ENCODE peak calls at places on chromosome 16, in nine cellular contexts. E, H, V, S, D, K, Y, W and O are unnamed samples.

GRCh38 chr16:47916266-47916665 is 239.5 kb downstream of the ABCC12 start:
- DNase-seq in E (no peak), H (no peak), V (no peak), S (no peak), D (no peak), K (no peak), Y (no peak), W (no peak), O (no peak)

GRCh38 chr16:24013054-24013636 is 177.4 kb downstream of the PRKCB start:
- DNase-seq in E (no peak), H (no peak), V (no peak), S (no peak), D (no peak), K (no peak), Y (no peak), W (no peak), O (no peak)

GRCh38 chr16:55655709-55656694 is at the start of gene SLC6A2:
- DNase-seq in E (peak; percentile 29), H (no peak), V (no peak), S (no peak), D (no peak), K (no peak), Y (peak; percentile 77), W (no peak), O (peak; percentile 97)

GRCh38 chr16:81632392-81633146 is 146.5 kb upstream of the PLCG2 start:
- DNase-seq in E (no peak), H (no peak), V (no peak), S (peak; percentile 60), D (no peak), K (peak; percentile 27), Y (no peak), W (no peak), O (no peak)

GRCh38 chr16:84062734-84063640 is 20.4 kb upstream of the SLC38A8 start:
- DNase-seq in E (peak; percentile 64), H (peak; percentile 84), V (no peak), S (peak; percentile 82), D (peak; percentile 89), K (peak; percentile 86), Y (peak; percentile 92), W (peak; percentile 36), O (peak; percentile 82)

GRCh38 chr16:84087461-84088151 is 29.1 kb downstream of the MBTPS1 start:
- DNase-seq in E (no peak), H (no peak), V (no peak), S (no peak), D (no peak), K (no peak), Y (no peak), W (no peak), O (no peak)

GRCh38 chr16:2822158-2822495 is 5.1 kb downstream of the PRSS21 start:
- DNase-seq in E (no peak), H (peak; percentile 14), V (no peak), S (no peak), D (no peak), K (no peak), Y (no peak), W (no peak), O (no peak)

GRCh38 chr16:55370762-55371482 is 46.9 kb downstream of the IRX6 start:
- DNase-seq in E (peak; percentile 42), H (peak; percentile 73), V (no peak), S (peak; percentile 9), D (peak; percentile 80), K (peak; percentile 45), Y (peak; percentile 84), W (peak; percentile 13), O (peak; percentile 75)

GRCh38 chr16:74698220-74698619 is 2.4 kb downstream of the MLKL start:
- DNase-seq in E (peak; percentile 16), H (no peak), V (no peak), S (no peak), D (no peak), K (no peak), Y (no peak), W (no peak), O (no peak)

GRCh38 chr16:57029161-57030160 is 40.1 kb downstream of the NLRC5 start:
- DNase-seq in E (peak; percentile 60), H (no peak), V (no peak), S (no peak), D (no peak), K (peak; percentile 33), Y (no peak), W (no peak), O (no peak)

GRCh38 chr16:26830716-26831115 is 236.0 kb upstream of the C16orf82 start:
- DNase-seq in E (no peak), H (no peak), V (no peak), S (no peak), D (no peak), K (no peak), Y (no peak), W (no peak), O (no peak)

GRCh38 chr16:72012607-72013006 is 4.1 kb downstream of the DHODH start:
- DNase-seq in E (no peak), H (peak; percentile 34), V (no peak), S (no peak), D (no peak), K (no peak), Y (no peak), W (no peak), O (no peak)

GRCh38 chr16:55482056-55482455 is 3.1 kb downstream of the MMP2 start:
- DNase-seq in E (peak; percentile 62), H (no peak), V (no peak), S (no peak), D (no peak), K (no peak), Y (no peak), W (no peak), O (no peak)

DNA sequence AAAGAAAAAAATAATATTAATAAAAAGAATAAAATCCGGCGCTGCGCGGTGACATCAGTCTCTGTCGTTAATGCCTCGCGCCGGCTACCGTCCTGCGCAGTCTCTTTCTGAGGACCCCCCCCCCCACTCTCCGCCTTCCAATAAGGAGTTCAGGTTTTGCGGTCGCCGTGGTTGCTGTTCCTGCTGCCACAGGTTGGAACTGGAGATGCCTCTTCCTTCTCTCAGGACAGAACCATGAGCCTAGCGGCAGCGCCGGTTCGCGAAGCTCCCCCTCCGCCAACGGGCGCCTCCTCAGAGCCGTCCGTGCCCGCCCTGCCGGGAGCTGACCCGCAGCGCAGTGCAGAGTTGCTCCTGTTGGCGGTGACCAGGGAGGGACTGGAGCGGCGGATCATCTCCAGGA is 2093.4 kb downstream of the TP53TG3F start:
- DNase-seq in E (no peak), H (no peak), V (no peak), S (no peak), D (no peak), K (no peak), Y (no peak), W (no peak), O (no peak)
- H3K4me3 ChIP-seq in E (no peak overlapping the region), H (no peak overlapping the region), V (no peak overlapping the region), S (no peak overlapping the region), D (no peak overlapping the region), K (no peak overlapping the region), Y (no peak overlapping the region), W (no peak overlapping the region), O (no peak overlapping the region)

GRCh38 chr16:11612110-11612981 is 25.6 kb upstream of the LITAF start:
- DNase-seq in E (peak; percentile 76), H (no peak), V (no peak), S (no peak), D (peak; percentile 90), K (no peak), Y (peak; percentile 51), W (no peak), O (no peak)
- H3K4me1 ChIP-seq in E (peaks cover 42% of the 10 kb centered on the region), H (no peaks in the 10 kb centered on the region), V (no peaks in the 10 kb centered on the region), S (peaks cover 36% of the 10 kb centered on the region), D (peaks cover 36% of the 10 kb centered on the region), K (peaks cover 10% of the 10 kb centered on the region), Y (peaks cover 19% of the 10 kb centered on the region), W (peaks cover 3% of the 10 kb centered on the region), O (no peaks in the 10 kb centered on the region)

DNA sequence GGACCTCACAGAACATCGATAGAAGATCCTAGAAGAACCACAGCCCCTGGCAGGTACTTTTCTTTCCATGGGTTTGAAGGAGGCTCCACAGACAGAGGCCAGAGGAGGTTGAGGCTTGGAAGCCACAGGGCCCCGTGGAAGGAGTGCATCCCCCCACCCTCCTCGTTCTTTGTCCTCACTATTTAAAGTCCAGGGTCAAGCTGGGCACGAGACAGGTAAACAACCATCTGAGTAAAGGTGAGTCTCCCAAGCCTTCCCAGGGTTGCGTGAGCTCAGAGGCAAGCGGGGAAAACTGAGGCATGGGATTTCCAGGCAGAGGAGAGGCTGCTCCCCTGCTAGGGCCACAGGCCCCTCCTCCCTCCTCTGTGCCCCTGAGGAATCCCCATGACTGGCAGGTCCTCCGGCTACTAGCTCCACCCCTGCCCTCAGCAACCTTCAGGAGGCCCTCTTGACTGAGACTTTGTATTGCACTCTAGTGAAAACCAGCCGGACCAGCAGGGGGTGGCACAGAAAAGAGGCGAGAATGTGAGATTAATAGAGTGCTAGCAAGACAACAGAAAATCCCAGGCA is 927 bp upstream of the SULT1A2 start:
- DNase-seq in E (no peak), H (no peak), V (no peak), S (no peak), D (peak; percentile 84), K (no peak), Y (peak; percentile 78), W (no peak), O (no peak)
- TF ChIP-seq CTCF in E (no peak), H (no peak), V (no peak), S (no peak), D (peak; percentile 19), K (no peak), Y (no peak), W (no peak), O (no peak)

DNA sequence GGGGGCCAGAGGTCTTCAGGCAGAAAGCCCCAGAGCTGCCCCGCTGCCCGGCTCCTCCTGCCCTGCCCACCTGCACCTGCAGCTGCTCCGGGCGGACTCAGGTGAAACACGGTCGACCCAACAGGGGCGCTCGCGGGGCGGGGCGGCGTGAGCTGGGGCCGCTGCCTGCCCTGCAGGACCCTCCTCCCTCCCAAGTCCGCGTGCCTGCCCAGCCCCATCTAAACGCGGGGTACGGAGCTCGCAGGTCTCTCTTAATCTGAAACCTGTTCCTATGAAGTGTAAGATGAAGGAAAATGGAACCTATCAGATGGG is 28.1 kb downstream of the GNPTG start:
- DNase-seq in E (no peak), H (no peak), V (no peak), S (peak; percentile 33), D (no peak), K (no peak), Y (peak; percentile 83), W (no peak), O (no peak)
- H3K4me3 ChIP-seq in E (peak overlapping the region; percentile 47), H (peak overlapping the region; percentile 54), V (peak overlapping the region; percentile 50), S (peak overlapping the region; percentile 70), D (peak overlapping the region; percentile 14), K (peak overlapping the region; percentile 44), Y (peak overlapping the region; percentile 86), W (peak overlapping the region; percentile 89), O (peak overlapping the region; percentile 58)

GRCh38 chr16:50752481-50753235 is 10.8 kb downstream of the CYLD start:
- DNase-seq in E (no peak), H (no peak), V (no peak), S (no peak), D (no peak), K (no peak), Y (no peak), W (no peak), O (no peak)
- H3K4me1 ChIP-seq in E (no peaks in the 10 kb centered on the region), H (peaks cover 16% of the 10 kb centered on the region), V (no peaks in the 10 kb centered on the region), S (no peaks in the 10 kb centered on the region), D (no peaks in the 10 kb centered on the region), K (no peaks in the 10 kb centered on the region), Y (no peaks in the 10 kb centered on the region), W (peaks cover 7% of the 10 kb centered on the region), O (no peaks in the 10 kb centered on the region)

DNA sequence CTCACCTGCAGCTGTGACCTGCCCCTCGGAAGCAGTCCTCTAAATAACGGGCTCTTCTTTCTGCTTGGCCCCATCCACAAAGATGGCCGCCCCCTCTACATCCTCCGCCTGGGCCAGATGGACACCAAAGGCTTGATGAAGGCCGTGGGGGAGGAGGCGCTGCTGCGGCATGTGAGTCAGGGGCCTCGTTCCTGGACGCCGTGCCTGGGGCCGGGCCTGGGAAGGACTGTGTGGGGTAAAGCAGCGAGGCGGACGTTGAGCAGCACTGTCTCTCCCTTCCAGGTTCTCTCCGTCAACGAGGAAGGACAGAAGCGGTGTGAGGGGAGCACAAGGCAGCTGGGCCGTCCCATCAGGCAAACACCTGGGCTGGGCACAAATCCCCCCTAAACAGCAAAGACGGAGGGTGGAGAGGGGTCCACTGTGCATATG is 33.1 kb downstream of the NAGPA start:
- DNase-seq in E (no peak), H (no peak), V (no peak), S (no peak), D (no peak), K (no peak), Y (no peak), W (no peak), O (no peak)
- TF ChIP-seq CTCF in E (no peak), H (no peak), V (no peak), S (no peak), D (no peak), K (no peak), Y (no peak), W (no peak), O (no peak)